ENCODE peak calls at places on chromosomes 1 and 21, in five cellular contexts. Q is prostate gland; J is left ventricle myocardium inferior; P is stimulated activated CD4-positive, alpha-beta T cell treated with anti-CD3 and anti-CD28 coated beads, Interleukin-4, amount 100 ng/mL, for 24 hours; B is midbrain. K is an unnamed sample.

GRCh38 chr1:47940779-47941178 is 56.4 kb downstream of the TRABD2B start:
- DNase-seq in J (no peak), B (no peak), Q (no peak), P (no peak), K (no peak)

GRCh38 chr1:234987415-234988159 is 141.1 kb downstream of the TOMM20 start:
- DNase-seq in P (peak; percentile 32), Q (peak; percentile 71), J (peak; percentile 68), B (peak; percentile 45), K (no peak)

GRCh38 chr1:180854456-180854855 is 58.2 kb upstream of the KIAA1614 start:
- DNase-seq in B (no peak), Q (no peak), J (no peak), P (no peak), K (no peak)

GRCh38 chr1:157948547-157949152 is 44.8 kb upstream of the KIRREL1 start:
- DNase-seq in B (peak; percentile 29), Q (no peak), J (peak; percentile 33), P (no peak), K (no peak)

GRCh38 chr1:241837901-241838300 is 10.1 kb upstream of the EXO1 start:
- DNase-seq in Q (no peak), J (no peak), P (no peak), B (no peak), K (no peak)

GRCh38 chr1:52474807-52475206 is 70.4 kb downstream of the PRPF38A start:
- DNase-seq in B (no peak), Q (no peak), P (no peak), J (no peak), K (no peak)

GRCh38 chr1:48246727-48247126 is 24.2 kb downstream of the SLC5A9 start:
- DNase-seq in P (no peak), J (peak; percentile 72), B (peak; percentile 19), Q (peak; percentile 57), K (no peak)

GRCh38 chr21:31596055-31596454 is 63.4 kb upstream of the SOD1 start:
- DNase-seq in Q (no peak), B (no peak), P (no peak), J (no peak), K (no peak)

GRCh38 chr1:5994713-5995621 is 2.7 kb upstream of the NPHP4 start:
- DNase-seq in J (peak; percentile 18), P (peak; percentile 57), B (no peak), Q (no peak), K (no peak)

GRCh38 chr1:18513995-18514394 is 33.3 kb downstream of the KLHDC7A start:
- DNase-seq in B (no peak), J (no peak), Q (peak; percentile 61), P (no peak), K (no peak)

GRCh38 chr1:221543529-221544120 is 198.3 kb downstream of the DUSP10 start:
- DNase-seq in B (peak; percentile 60), P (no peak), Q (no peak), J (no peak), K (no peak)

GRCh38 chr1:54271341-54271740 is 71.4 kb downstream of the MRPL37 start:
- DNase-seq in J (no peak), Q (no peak), P (no peak), B (no peak), K (no peak)

GRCh38 chr1:204131978-204132377 is 19.9 kb downstream of the ETNK2 start:
- DNase-seq in B (no peak), P (no peak), J (no peak), Q (no peak), K (no peak)

GRCh38 chr1:225427249-225428065 is at the start of gene LBR:
- DNase-seq in B (peak; percentile 44), J (peak; percentile 46), P (peak; percentile 33), Q (no peak), K (no peak)

GRCh38 chr1:158022554-158023278 is 29.3 kb downstream of the KIRREL1 start:
- DNase-seq in P (no peak), B (no peak), J (no peak), Q (peak; percentile 16), K (no peak)

GRCh38 chr1:61182049-61182448 is 99.7 kb downstream of the NFIA start:
- DNase-seq in B (no peak), Q (no peak), P (no peak), J (no peak), K (no peak)

GRCh38 chr1:230855886-230856285 is 12.4 kb downstream of the C1orf198 start:
- DNase-seq in J (no peak), P (no peak), B (peak; percentile 67), Q (no peak), K (no peak)

K was measured in NCI-H2107.